ENCODE peak calls at places on chromosomes 1 and 21, in seven cellular contexts. H is CD8-positive, alpha-beta memory T cell; X is GM23248; T is mesendoderm; F is CD8-positive, alpha-beta T cell; L is uterus; O is esophagus muscularis mucosa. A is an unnamed sample.

GRCh38 chr1:210448293-210448892 is 119.7 kb downstream of the HHAT start:
- DNase-seq in H (no peak), X (peak; percentile 67), T (peak; percentile 70), F (no peak), L (no peak), O (no peak), A (no peak)

GRCh38 chr1:248886237-248886895 is 19.7 kb upstream of the PGBD2 start:
- DNase-seq in H (no peak), X (peak; percentile 14), T (peak; percentile 28), F (no peak), L (no peak), O (no peak), A (no peak)

GRCh38 chr1:216812966-216813365 is 89.7 kb upstream of the ESRRG start:
- DNase-seq in H (no peak), X (peak; percentile 3), T (no peak), F (no peak), L (no peak), O (no peak), A (no peak)

GRCh38 chr21:44529011-44529421 is 11.0 kb downstream of the KRTAP10-1 start:
- DNase-seq in H (no peak), X (no peak), T (no peak), F (no peak), L (no peak), O (no peak), A (no peak)

GRCh38 chr1:72056516-72056915 is 225.8 kb downstream of the NEGR1 start:
- DNase-seq in H (no peak), X (no peak), T (no peak), F (no peak), L (no peak), O (no peak), A (no peak)

GRCh38 chr1:54287176-54287650 is 87.2 kb downstream of the MRPL37 start:
- DNase-seq in H (peak; percentile 14), X (peak; percentile 83), T (peak; percentile 66), F (peak; percentile 66), L (peak; percentile 88), O (no peak), A (peak; percentile 93)

GRCh38 chr1:1547476-1547875 is 7.1 kb upstream of the TMEM240 start:
- DNase-seq in H (no peak), X (no peak), T (no peak), F (no peak), L (no peak), O (no peak), A (no peak)

GRCh38 chr1:228178737-228179720 is 13.4 kb downstream of the IBA57 start:
- DNase-seq in H (no peak), X (no peak), T (no peak), F (no peak), L (peak; percentile 30), O (no peak), A (no peak)

GRCh38 chr1:117590273-117590925 is 15.4 kb upstream of the TENT5C start:
- DNase-seq in H (no peak), X (no peak), T (peak; percentile 31), F (no peak), L (no peak), O (no peak), A (no peak)

GRCh38 chr1:233113009-233113712 is 162.8 kb downstream of the NTPCR start:
- DNase-seq in H (no peak), X (peak; percentile 97), T (peak; percentile 99), F (no peak), L (peak; percentile 88), O (no peak), A (peak; percentile 85)

GRCh38 chr1:208010070-208010469 is 99.1 kb upstream of the CD34 start:
- DNase-seq in H (no peak), X (no peak), T (no peak), F (no peak), L (no peak), O (no peak), A (no peak)

GRCh38 chr1:5620418-5620817 is 371.8 kb downstream of the NPHP4 start:
- DNase-seq in H (no peak), X (no peak), T (no peak), F (no peak), L (no peak), O (peak; percentile 77), A (no peak)

GRCh38 chr1:155463865-155464264 is 98.7 kb downstream of the ASH1L start:
- DNase-seq in H (no peak), X (peak; percentile 96), T (peak; percentile 10), F (no peak), L (no peak), O (no peak), A (no peak)

GRCh38 chr1:7235871-7236472 is 450.7 kb downstream of the CAMTA1 start:
- DNase-seq in H (no peak), X (no peak), T (no peak), F (no peak), L (no peak), O (no peak), A (no peak)

GRCh38 chr1:241311056-241311746 is 45.8 kb downstream of the RGS7 start:
- DNase-seq in H (no peak), X (peak; percentile 2), T (peak; percentile 9), F (no peak), L (no peak), O (no peak), A (no peak)

GRCh38 chr1:33273402-33273801 is 17.1 kb downstream of the ZNF362 start:
- DNase-seq in H (peak; percentile 20), X (no peak), T (no peak), F (no peak), L (no peak), O (no peak), A (peak; percentile 35)

GRCh38 chr1:54413732-54414131 is 7.5 kb upstream of the SSBP3 start:
- DNase-seq in H (no peak), X (no peak), T (no peak), F (no peak), L (no peak), O (no peak), A (no peak)

GRCh38 chr1:19689856-19690255 is 25.2 kb downstream of the HTR6 start:
- DNase-seq in H (no peak), X (no peak), T (no peak), F (no peak), L (no peak), O (no peak), A (no peak)

GRCh38 chr1:45314266-45314665 is 12.4 kb upstream of the HPDL start:
- DNase-seq in H (no peak), X (no peak), T (no peak), F (no peak), L (no peak), O (no peak), A (no peak)

GRCh38 chr1:174968750-174969244 is 30.9 kb upstream of the CACYBP start:
- DNase-seq in H (no peak), X (peak; percentile 29), T (no peak), F (peak; percentile 27), L (no peak), O (no peak), A (no peak)

GRCh38 chr1:151943591-151943990 is 34.3 kb upstream of the THEM4 start:
- DNase-seq in H (no peak), X (no peak), T (no peak), F (no peak), L (no peak), O (no peak), A (no peak)
- H3K4me1 ChIP-seq in H (peaks cover 26% of the 10 kb centered on the region), X (peaks cover 43% of the 10 kb centered on the region), T (no peaks in the 10 kb centered on the region), F (peaks cover 17% of the 10 kb centered on the region), L (no peaks in the 10 kb centered on the region), O (peaks cover 68% of the 10 kb centered on the region), A (peaks cover 2% of the 10 kb centered on the region)

GRCh38 chr1:40712997-40713396 is 21.5 kb downstream of the NFYC start:
- DNase-seq in H (no peak), X (no peak), T (no peak), F (peak; percentile 22), L (no peak), O (no peak), A (no peak)

GRCh38 chr1:40709802-40710278 is 18.3 kb downstream of the NFYC start:
- DNase-seq in H (no peak), X (no peak), T (no peak), F (no peak), L (no peak), O (no peak), A (no peak)

GRCh38 chr1:40710581-40711315 is 19.2 kb downstream of the NFYC start:
- DNase-seq in H (no peak), X (peak; percentile 40), T (peak; percentile 63), F (no peak), L (no peak), O (no peak), A (no peak)

GRCh38 chr1:40712405-40712944 is 21.0 kb downstream of the NFYC start:
- DNase-seq in H (no peak), X (no peak), T (no peak), F (no peak), L (no peak), O (no peak), A (no peak)

DNA sequence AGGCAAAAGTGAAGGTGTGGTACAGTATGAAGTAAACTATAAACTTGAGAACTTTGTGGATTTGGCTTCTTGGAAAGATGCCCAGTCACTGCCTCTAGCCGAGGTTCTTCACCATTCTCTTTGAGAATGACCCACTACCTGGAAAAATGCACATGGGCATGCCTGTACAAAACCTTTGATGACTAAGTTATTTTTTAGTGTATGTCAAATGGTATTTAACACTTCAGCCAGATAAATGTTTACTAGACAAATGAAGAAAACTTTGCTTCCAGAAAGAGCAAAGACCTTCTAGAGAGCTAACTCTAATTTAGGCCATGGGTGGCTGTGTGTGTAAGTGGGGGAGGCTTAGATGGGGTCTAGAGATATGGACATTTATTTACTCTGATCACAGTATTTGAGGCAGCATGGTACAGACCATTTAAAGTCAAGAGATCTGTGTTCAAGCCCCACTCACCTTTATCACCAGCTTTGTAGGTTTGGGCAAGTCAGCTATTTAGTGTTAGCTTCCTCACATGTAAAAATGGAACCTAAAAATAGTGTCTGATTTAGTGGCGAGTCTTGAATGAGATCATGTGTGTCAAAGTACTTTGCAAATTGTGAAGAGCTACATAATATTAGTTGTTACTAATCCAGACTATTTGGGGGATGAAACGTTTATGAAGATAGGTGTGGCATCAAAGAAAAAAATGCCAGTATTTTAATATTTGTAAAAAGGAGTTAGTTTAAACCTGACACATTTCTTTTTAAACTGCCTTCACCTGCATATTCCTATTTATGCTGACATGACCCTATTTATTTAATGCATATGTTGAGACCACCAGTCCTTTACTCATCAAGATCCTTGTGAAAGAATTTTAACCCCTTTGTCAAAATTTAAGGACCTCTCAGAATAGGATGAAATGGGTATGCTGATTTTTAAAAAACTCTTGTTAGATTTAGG is 20.2 kb downstream of the NFYC start:
- DNase-seq in H (no peak), X (peak; percentile 76), T (no peak), F (no peak), L (no peak), O (no peak), A (no peak)
- H3K4me1 ChIP-seq in H (peaks cover 54% of the 10 kb centered on the region), X (peaks cover 40% of the 10 kb centered on the region), T (no peaks in the 10 kb centered on the region), F (peaks cover 48% of the 10 kb centered on the region), L (no peaks in the 10 kb centered on the region), O (peaks cover 79% of the 10 kb centered on the region), A (peaks cover 7% of the 10 kb centered on the region)

DNA sequence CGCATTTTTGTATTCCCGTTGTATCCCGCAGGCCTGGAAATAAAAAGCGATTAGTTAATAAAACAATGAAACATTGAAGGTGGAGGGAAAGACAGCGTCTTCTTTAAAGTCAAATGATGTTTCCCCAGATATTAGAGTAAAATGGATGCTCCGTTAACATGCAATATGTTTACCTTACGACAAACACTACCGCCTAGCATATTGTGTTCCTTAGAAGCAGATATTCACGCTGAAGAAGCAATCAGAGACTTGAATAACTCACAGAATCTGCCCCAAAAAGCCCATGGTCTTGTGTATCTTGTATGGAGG is 583 bp upstream of the B4GALT3 start:
- DNase-seq in H (no peak), X (no peak), T (no peak), F (no peak), L (no peak), O (no peak), A (no peak)
- H3K4me1 ChIP-seq in H (peaks cover 52% of the 10 kb centered on the region), X (peaks cover 22% of the 10 kb centered on the region), T (peaks cover 8% of the 10 kb centered on the region), F (peaks cover 56% of the 10 kb centered on the region), L (peaks cover 13% of the 10 kb centered on the region), O (peaks cover 34% of the 10 kb centered on the region), A (no peaks in the 10 kb centered on the region)

GRCh38 chr1:224623743-224624333 is 7.7 kb downstream of the CNIH3 start:
- DNase-seq in H (peak; percentile 56), X (peak; percentile 88), T (peak; percentile 73), F (peak; percentile 78), L (no peak), O (no peak), A (no peak)
- H3K4me1 ChIP-seq in H (peaks cover 29% of the 10 kb centered on the region), X (peaks cover 33% of the 10 kb centered on the region), T (no peaks in the 10 kb centered on the region), F (peaks cover 24% of the 10 kb centered on the region), L (no peaks in the 10 kb centered on the region), O (no peaks in the 10 kb centered on the region), A (no peaks in the 10 kb centered on the region)